ENCODE peak calls at places on chromosomes 11 and 22, in five cellular contexts. One of them, this sample, is unnamed. For H3K9me2 and H4K20me1, the result is how much of the 10 kb centered on the place peaks cover.

GRCh38 chr11:65574963-65575567 is 788 bp upstream of the EHBP1L1 start:
- DNase-seq in HCT116: no peak
- DNase-seq in PC-9: peak
- DNase-seq in PC-3: peak
- DNase-seq in GM23338: peak
- DNase-seq in this sample: peak

GRCh38 chr22:29877620-29878019 is 5.4 kb upstream of the MTMR3 start:
- DNase-seq in GM23338: no peak
- DNase-seq in PC-3: no peak
- DNase-seq in PC-9: no peak
- DNase-seq in HCT116: no peak
- DNase-seq in this sample: peak

GRCh38 chr11:33617672-33618362 is 82.8 kb downstream of the C11orf91 start:
- DNase-seq in PC-3: peak
- DNase-seq in GM23338: no peak
- DNase-seq in PC-9: no peak
- DNase-seq in HCT116: no peak
- DNase-seq in this sample: no peak

GRCh38 chr11:123233280-123233977 is 38.4 kb upstream of the CLMP start:
- DNase-seq in PC-3: no peak
- DNase-seq in GM23338: no peak
- DNase-seq in HCT116: no peak
- DNase-seq in PC-9: no peak
- DNase-seq in this sample: peak

GRCh38 chr11:1202154-1202775 is 20.6 kb upstream of the MUC5B start:
- DNase-seq in HCT116: no peak
- DNase-seq in PC-3: no peak
- DNase-seq in PC-9: no peak
- DNase-seq in GM23338: no peak
- DNase-seq in this sample: peak

GRCh38 chr11:44755553-44756505 is 29.1 kb downstream of the TSPAN18 start:
- DNase-seq in PC-9: no peak
- DNase-seq in GM23338: no peak
- DNase-seq in HCT116: no peak
- DNase-seq in PC-3: no peak
- DNase-seq in this sample: peak

GRCh38 chr11:61752117-61752924 is at the start of gene MYRF:
- DNase-seq in PC-3: peak
- DNase-seq in HCT116: no peak
- DNase-seq in PC-9: no peak
- DNase-seq in GM23338: peak
- DNase-seq in this sample: peak

GRCh38 chr11:15291885-15292284 is 177.2 kb downstream of the INSC start:
- DNase-seq in PC-9: no peak
- DNase-seq in GM23338: no peak
- DNase-seq in HCT116: no peak
- DNase-seq in PC-3: no peak
- DNase-seq in this sample: peak

GRCh38 chr22:34099278-34099677 is 179.0 kb upstream of the LARGE1 start:
- DNase-seq in PC-3: no peak
- DNase-seq in HCT116: no peak
- DNase-seq in GM23338: no peak
- DNase-seq in PC-9: no peak
- DNase-seq in this sample: no peak

GRCh38 chr11:111598546-111598945 is 3.7 kb upstream of the SIK2 start:
- DNase-seq in GM23338: no peak
- DNase-seq in HCT116: no peak
- DNase-seq in PC-3: no peak
- DNase-seq in PC-9: peak
- DNase-seq in this sample: peak

GRCh38 chr22:36964110-36964509 is 50.7 kb downstream of the CSF2RB start:
- DNase-seq in PC-9: no peak
- DNase-seq in PC-3: no peak
- DNase-seq in HCT116: peak
- DNase-seq in GM23338: no peak
- DNase-seq in this sample: no peak

GRCh38 chr22:46953968-46954755 is 191.7 kb downstream of the TBC1D22A start:
- DNase-seq in PC-3: no peak
- DNase-seq in HCT116: no peak
- DNase-seq in GM23338: peak
- DNase-seq in PC-9: no peak
- DNase-seq in this sample: no peak

GRCh38 chr22:46000081-46001027 is 23.4 kb upstream of the WNT7B start:
- DNase-seq in PC-9: no peak
- DNase-seq in HCT116: no peak
- DNase-seq in PC-3: no peak
- DNase-seq in GM23338: no peak
- DNase-seq in this sample: no peak

GRCh38 chr11:123052884-123053721 is 8.8 kb downstream of the HSPA8 start:
- DNase-seq in GM23338: no peak
- DNase-seq in HCT116: no peak
- DNase-seq in PC-9: no peak
- DNase-seq in PC-3: no peak
- DNase-seq in this sample: no peak

GRCh38 chr11:75270896-75271415 is 30.4 kb downstream of the TPBGL start:
- DNase-seq in PC-3: peak
- DNase-seq in HCT116: peak
- DNase-seq in PC-9: no peak
- DNase-seq in GM23338: peak
- DNase-seq in this sample: peak

GRCh38 chr11:77402218-77402556 is 71.7 kb downstream of the PAK1 start:
- DNase-seq in GM23338: peak
- DNase-seq in PC-9: no peak
- DNase-seq in PC-3: no peak
- DNase-seq in HCT116: no peak
- DNase-seq in this sample: no peak

GRCh38 chr11:17711836-17712235 is 7.5 kb upstream of the MYOD1 start:
- DNase-seq in GM23338: no peak
- DNase-seq in HCT116: no peak
- DNase-seq in PC-9: no peak
- DNase-seq in PC-3: no peak
- DNase-seq in this sample: no peak

GRCh38 chr22:23894710-23895598 is 771 bp downstream of the MIF start:
- DNase-seq in PC-9: peak
- DNase-seq in GM23338: peak
- DNase-seq in PC-3: peak
- DNase-seq in HCT116: peak
- DNase-seq in this sample: peak

GRCh38 chr11:44096360-44097188 is 1.1 kb downstream of the EXT2 start:
- DNase-seq in PC-3: peak
- DNase-seq in PC-9: peak
- DNase-seq in HCT116: no peak
- DNase-seq in GM23338: no peak
- DNase-seq in this sample: peak

GRCh38 chr11:9726313-9727022 is 62.6 kb downstream of the SWAP70 start:
- DNase-seq in GM23338: no peak
- DNase-seq in PC-3: peak
- DNase-seq in HCT116: peak
- DNase-seq in PC-9: peak
- DNase-seq in this sample: peak

DNA sequence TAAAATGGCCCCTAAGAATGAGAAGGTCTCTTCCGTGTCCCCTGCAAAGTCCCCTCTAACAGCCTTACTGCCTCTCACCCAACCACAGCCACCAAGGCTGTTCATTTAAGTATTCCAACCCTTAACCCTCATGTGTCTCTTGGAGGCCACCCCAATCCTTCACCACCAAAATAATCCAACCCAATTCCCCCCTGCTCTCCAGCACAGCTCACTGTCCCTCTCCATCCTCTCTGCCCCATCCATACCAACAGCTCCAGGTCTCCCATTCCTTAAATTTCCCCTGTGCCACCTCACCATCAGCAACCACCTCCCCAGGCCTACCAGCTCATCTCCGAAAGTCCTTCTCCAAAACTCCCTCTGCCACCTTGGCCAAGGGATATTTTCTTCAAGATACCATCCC is 1.4 kb downstream of the FAM168A start:
- DNase-seq in PC-9: peak
- DNase-seq in HCT116: no peak
- DNase-seq in GM23338: no peak
- DNase-seq in PC-3: no peak
- DNase-seq in this sample: no peak
- H3K9me2 ChIP-seq in PC-9: under half
- H3K9me2 ChIP-seq in HCT116: under half
- H3K9me2 ChIP-seq in GM23338: under half
- H3K9me2 ChIP-seq in PC-3: under half
- H3K9me2 ChIP-seq in this sample: under half

GRCh38 chr22:39173787-39174497 is 21.5 kb upstream of the CBX7 start:
- DNase-seq in GM23338: no peak
- DNase-seq in PC-3: no peak
- DNase-seq in HCT116: no peak
- DNase-seq in PC-9: no peak
- DNase-seq in this sample: peak
- H4K20me1 ChIP-seq in GM23338: under half
- H4K20me1 ChIP-seq in PC-3: under half
- H4K20me1 ChIP-seq in HCT116: under half
- H4K20me1 ChIP-seq in PC-9: under half
- H4K20me1 ChIP-seq in this sample: under half

DNA sequence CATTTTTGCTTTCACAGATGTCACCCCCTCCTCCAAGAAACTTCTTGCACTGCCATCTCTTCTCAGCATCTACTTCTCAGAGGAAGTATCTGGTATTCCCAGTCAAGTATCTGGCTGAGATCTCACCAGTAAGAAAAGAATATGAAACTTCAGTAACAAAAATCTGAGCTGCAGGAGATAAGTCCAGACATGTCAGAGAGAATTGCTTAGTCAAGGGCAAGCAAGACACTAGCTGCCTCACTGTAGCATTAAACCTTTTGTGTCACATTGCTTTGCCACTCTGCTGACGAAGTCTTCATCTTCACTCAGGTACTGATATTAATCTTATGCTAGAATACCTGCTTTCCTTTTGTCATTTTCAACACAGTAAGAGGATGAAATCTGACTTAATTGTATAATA is 70.6 kb upstream of the ZC3H12C start:
- DNase-seq in PC-3: no peak
- DNase-seq in HCT116: no peak
- DNase-seq in PC-9: no peak
- DNase-seq in GM23338: no peak
- DNase-seq in this sample: no peak
- TF ChIP-seq EZH2 in PC-3: no peak
- TF ChIP-seq EZH2 in HCT116: no peak
- TF ChIP-seq EZH2 in PC-9: no peak
- TF ChIP-seq EZH2 in GM23338: no peak
- TF ChIP-seq EZH2 in this sample: no peak

GRCh38 chr22:38137876-38138687 is 27.6 kb upstream of the BAIAP2L2 start:
- DNase-seq in PC-3: no peak
- DNase-seq in HCT116: no peak
- DNase-seq in PC-9: no peak
- DNase-seq in GM23338: no peak
- DNase-seq in this sample: no peak
- H3K9me2 ChIP-seq in PC-3: under half
- H3K9me2 ChIP-seq in HCT116: under half
- H3K9me2 ChIP-seq in PC-9: under half
- H3K9me2 ChIP-seq in GM23338: under half
- H3K9me2 ChIP-seq in this sample: under half

DNA sequence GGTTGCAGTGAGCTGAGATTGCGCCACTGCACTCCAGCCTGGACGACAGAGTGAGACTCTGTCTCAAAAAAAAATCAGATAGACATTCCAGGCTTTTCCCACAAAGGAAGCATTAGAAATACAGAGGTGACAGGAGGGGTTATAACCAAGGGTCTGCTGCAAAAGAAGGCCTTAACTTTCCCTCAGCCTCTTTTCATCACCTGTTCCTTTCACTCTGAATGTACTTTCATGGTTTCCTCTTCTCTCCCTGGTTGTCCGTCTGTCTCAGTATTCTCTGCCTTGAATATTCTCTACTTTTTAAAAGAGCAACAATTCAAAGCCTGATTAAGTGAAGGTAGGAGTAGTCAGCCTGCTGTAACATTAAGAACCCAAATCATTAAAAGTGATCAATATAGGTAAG is 50.2 kb downstream of the CELF1 start:
- DNase-seq in PC-3: no peak
- DNase-seq in GM23338: no peak
- DNase-seq in PC-9: no peak
- DNase-seq in HCT116: no peak
- DNase-seq in this sample: no peak
- H4K20me1 ChIP-seq in PC-3: under half
- H4K20me1 ChIP-seq in GM23338: half or more
- H4K20me1 ChIP-seq in PC-9: half or more
- H4K20me1 ChIP-seq in HCT116: under half
- H4K20me1 ChIP-seq in this sample: under half

GRCh38 chr11:92222701-92223100 is 1.9 kb upstream of the FAT3 start:
- DNase-seq in PC-9: no peak
- DNase-seq in HCT116: no peak
- DNase-seq in PC-3: no peak
- DNase-seq in GM23338: no peak
- DNase-seq in this sample: no peak

GRCh38 chr11:92225206-92225562 is 566 bp downstream of the FAT3 start:
- DNase-seq in PC-9: no peak
- DNase-seq in PC-3: no peak
- DNase-seq in GM23338: peak
- DNase-seq in HCT116: no peak
- DNase-seq in this sample: no peak

GRCh38 chr11:92226331-92227232 is 2.0 kb downstream of the FAT3 start:
- DNase-seq in PC-9: no peak
- DNase-seq in PC-3: no peak
- DNase-seq in HCT116: no peak
- DNase-seq in GM23338: peak
- DNase-seq in this sample: peak

GRCh38 chr11:92225563-92226308 is 1.1 kb downstream of the FAT3 start:
- DNase-seq in PC-9: no peak
- DNase-seq in GM23338: peak
- DNase-seq in HCT116: no peak
- DNase-seq in PC-3: no peak
- DNase-seq in this sample: peak

GRCh38 chr11:92224394-92225205 is at the start of gene FAT3:
- DNase-seq in PC-3: no peak
- DNase-seq in HCT116: no peak
- DNase-seq in GM23338: peak
- DNase-seq in PC-9: no peak
- DNase-seq in this sample: peak
- TF ChIP-seq EZH2 in PC-3: no peak
- TF ChIP-seq EZH2 in HCT116: no peak
- TF ChIP-seq EZH2 in GM23338: no peak
- TF ChIP-seq EZH2 in PC-9: no peak
- TF ChIP-seq EZH2 in this sample: peak

DNA sequence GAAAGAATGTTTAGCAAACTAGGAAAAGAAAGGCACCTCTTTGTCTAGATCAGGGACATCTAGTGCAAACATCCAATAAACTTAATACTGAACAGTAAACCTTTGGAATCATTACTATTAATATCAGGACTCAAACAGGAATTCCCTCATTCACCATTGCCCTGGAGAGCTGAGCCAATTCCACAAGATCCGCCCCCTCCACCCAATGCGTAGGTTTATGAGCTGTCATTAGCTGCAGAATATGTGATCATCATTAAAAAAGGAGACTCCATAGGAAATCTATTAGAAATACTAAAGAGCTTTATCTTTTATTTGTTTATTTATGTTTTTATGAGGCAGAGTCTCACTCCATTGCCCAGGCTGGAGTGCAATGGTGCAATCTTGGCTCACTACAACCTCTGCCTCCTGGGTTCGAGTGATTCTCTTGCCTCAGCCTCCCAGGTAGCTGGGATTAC is 5.5 kb downstream of the IL17REL start:
- DNase-seq in PC-3: peak
- DNase-seq in HCT116: no peak
- DNase-seq in GM23338: no peak
- DNase-seq in PC-9: no peak
- DNase-seq in this sample: no peak
- H3K9me2 ChIP-seq in PC-3: under half
- H3K9me2 ChIP-seq in HCT116: under half
- H3K9me2 ChIP-seq in GM23338: under half
- H3K9me2 ChIP-seq in PC-9: under half
- H3K9me2 ChIP-seq in this sample: under half